ENCODE peak calls at places on chromosomes 4 and X, in ten cellular contexts. One of them, this sample, is unnamed.

GRCh38 chrX:3377560-3377959 is 31.1 kb upstream of the MXRA5 start:
- DNase-seq in PC-9: no peak
- DNase-seq in A549: no peak
- DNase-seq in Caco-2: no peak
- DNase-seq in left ventricle myocardium inferior: no peak
- DNase-seq in astrocyte of the spinal cord: no peak
- DNase-seq in right lobe of liver: no peak
- DNase-seq in cardiac fibroblast: no peak
- DNase-seq in tibial nerve: no peak
- DNase-seq in HCT116: no peak
- DNase-seq in this sample: no peak

GRCh38 chrX:109826954-109827708 is 94.1 kb upstream of the ACSL4 start:
- DNase-seq in Caco-2: peak
- DNase-seq in tibial nerve: no peak
- DNase-seq in HCT116: no peak
- DNase-seq in A549: peak
- DNase-seq in right lobe of liver: no peak
- DNase-seq in astrocyte of the spinal cord: peak
- DNase-seq in left ventricle myocardium inferior: no peak
- DNase-seq in PC-9: peak
- DNase-seq in cardiac fibroblast: peak
- DNase-seq in this sample: no peak

GRCh38 chrX:149982310-149982709 is 44.0 kb upstream of the EOLA2 start:
- DNase-seq in HCT116: no peak
- DNase-seq in cardiac fibroblast: no peak
- DNase-seq in Caco-2: no peak
- DNase-seq in right lobe of liver: no peak
- DNase-seq in A549: no peak
- DNase-seq in astrocyte of the spinal cord: no peak
- DNase-seq in tibial nerve: no peak
- DNase-seq in left ventricle myocardium inferior: no peak
- DNase-seq in PC-9: no peak
- DNase-seq in this sample: no peak

GRCh38 chr4:145954924-145955339 is 16.3 kb upstream of the ZNF827 start:
- DNase-seq in right lobe of liver: no peak
- DNase-seq in cardiac fibroblast: peak
- DNase-seq in left ventricle myocardium inferior: no peak
- DNase-seq in HCT116: peak
- DNase-seq in PC-9: peak
- DNase-seq in astrocyte of the spinal cord: peak
- DNase-seq in A549: peak
- DNase-seq in tibial nerve: no peak
- DNase-seq in Caco-2: no peak
- DNase-seq in this sample: no peak

GRCh38 chr4:147704846-147705245 is 20.9 kb upstream of the PRMT9 start:
- DNase-seq in right lobe of liver: no peak
- DNase-seq in tibial nerve: no peak
- DNase-seq in Caco-2: no peak
- DNase-seq in left ventricle myocardium inferior: no peak
- DNase-seq in PC-9: no peak
- DNase-seq in astrocyte of the spinal cord: no peak
- DNase-seq in cardiac fibroblast: no peak
- DNase-seq in A549: no peak
- DNase-seq in HCT116: no peak
- DNase-seq in this sample: no peak

GRCh38 chr4:17817027-17817426 is 6.2 kb downstream of the NCAPG start:
- DNase-seq in tibial nerve: no peak
- DNase-seq in PC-9: peak
- DNase-seq in HCT116: peak
- DNase-seq in cardiac fibroblast: peak
- DNase-seq in right lobe of liver: no peak
- DNase-seq in astrocyte of the spinal cord: peak
- DNase-seq in left ventricle myocardium inferior: no peak
- DNase-seq in Caco-2: peak
- DNase-seq in A549: peak
- DNase-seq in this sample: no peak

GRCh38 chr4:518569-519083 is 19.6 kb downstream of the PIGG start:
- DNase-seq in astrocyte of the spinal cord: no peak
- DNase-seq in cardiac fibroblast: no peak
- DNase-seq in tibial nerve: no peak
- DNase-seq in Caco-2: no peak
- DNase-seq in PC-9: no peak
- DNase-seq in left ventricle myocardium inferior: no peak
- DNase-seq in right lobe of liver: no peak
- DNase-seq in HCT116: no peak
- DNase-seq in A549: no peak
- DNase-seq in this sample: no peak

GRCh38 chr4:6751611-6752485 is 30.7 kb upstream of the KIAA0232 start:
- DNase-seq in cardiac fibroblast: no peak
- DNase-seq in right lobe of liver: peak
- DNase-seq in tibial nerve: no peak
- DNase-seq in HCT116: no peak
- DNase-seq in A549: no peak
- DNase-seq in left ventricle myocardium inferior: no peak
- DNase-seq in astrocyte of the spinal cord: no peak
- DNase-seq in PC-9: peak
- DNase-seq in Caco-2: no peak
- DNase-seq in this sample: no peak

GRCh38 chr4:7002336-7002735 is 40.8 kb upstream of the TADA2B start:
- DNase-seq in PC-9: no peak
- DNase-seq in HCT116: no peak
- DNase-seq in tibial nerve: no peak
- DNase-seq in left ventricle myocardium inferior: no peak
- DNase-seq in A549: no peak
- DNase-seq in Caco-2: no peak
- DNase-seq in astrocyte of the spinal cord: no peak
- DNase-seq in right lobe of liver: no peak
- DNase-seq in cardiac fibroblast: no peak
- DNase-seq in this sample: no peak

GRCh38 chr4:42306221-42307109 is 90.8 kb upstream of the SHISA3 start:
- DNase-seq in left ventricle myocardium inferior: peak
- DNase-seq in HCT116: no peak
- DNase-seq in tibial nerve: no peak
- DNase-seq in A549: no peak
- DNase-seq in PC-9: no peak
- DNase-seq in right lobe of liver: no peak
- DNase-seq in astrocyte of the spinal cord: no peak
- DNase-seq in Caco-2: no peak
- DNase-seq in cardiac fibroblast: peak
- DNase-seq in this sample: no peak

GRCh38 chrX:31546130-31546529 is 474.3 kb upstream of the FTHL17 start:
- DNase-seq in right lobe of liver: no peak
- DNase-seq in astrocyte of the spinal cord: peak
- DNase-seq in PC-9: no peak
- DNase-seq in left ventricle myocardium inferior: no peak
- DNase-seq in HCT116: no peak
- DNase-seq in A549: no peak
- DNase-seq in cardiac fibroblast: peak
- DNase-seq in tibial nerve: no peak
- DNase-seq in Caco-2: no peak
- DNase-seq in this sample: no peak

GRCh38 chrX:109841869-109842579 is 109.0 kb upstream of the ACSL4 start:
- DNase-seq in right lobe of liver: no peak
- DNase-seq in tibial nerve: no peak
- DNase-seq in astrocyte of the spinal cord: peak
- DNase-seq in A549: no peak
- DNase-seq in HCT116: no peak
- DNase-seq in cardiac fibroblast: peak
- DNase-seq in Caco-2: no peak
- DNase-seq in left ventricle myocardium inferior: no peak
- DNase-seq in PC-9: no peak
- DNase-seq in this sample: no peak

GRCh38 chr4:29304595-29304994 is 1415.6 kb upstream of the PCDH7 start:
- DNase-seq in tibial nerve: no peak
- DNase-seq in A549: no peak
- DNase-seq in cardiac fibroblast: peak
- DNase-seq in astrocyte of the spinal cord: peak
- DNase-seq in Caco-2: no peak
- DNase-seq in HCT116: no peak
- DNase-seq in left ventricle myocardium inferior: no peak
- DNase-seq in PC-9: no peak
- DNase-seq in right lobe of liver: peak
- DNase-seq in this sample: no peak

GRCh38 chrX:33194289-33194688 is 17.1 kb downstream of the DMD start:
- DNase-seq in astrocyte of the spinal cord: no peak
- DNase-seq in Caco-2: no peak
- DNase-seq in tibial nerve: no peak
- DNase-seq in right lobe of liver: no peak
- DNase-seq in cardiac fibroblast: no peak
- DNase-seq in A549: no peak
- DNase-seq in PC-9: no peak
- DNase-seq in HCT116: no peak
- DNase-seq in left ventricle myocardium inferior: no peak
- DNase-seq in this sample: no peak

GRCh38 chr4:175947117-175947722 is 118.4 kb upstream of the WDR17 start:
- DNase-seq in right lobe of liver: no peak
- DNase-seq in left ventricle myocardium inferior: no peak
- DNase-seq in Caco-2: no peak
- DNase-seq in HCT116: peak
- DNase-seq in PC-9: no peak
- DNase-seq in cardiac fibroblast: peak
- DNase-seq in tibial nerve: no peak
- DNase-seq in astrocyte of the spinal cord: peak
- DNase-seq in A549: peak
- DNase-seq in this sample: no peak

GRCh38 chrX:40543661-40544328 is 37.0 kb upstream of the ATP6AP2 start:
- DNase-seq in tibial nerve: no peak
- DNase-seq in right lobe of liver: no peak
- DNase-seq in HCT116: peak
- DNase-seq in cardiac fibroblast: peak
- DNase-seq in left ventricle myocardium inferior: no peak
- DNase-seq in A549: peak
- DNase-seq in PC-9: peak
- DNase-seq in Caco-2: peak
- DNase-seq in astrocyte of the spinal cord: peak
- DNase-seq in this sample: no peak

GRCh38 chr4:180949825-180950224 is 1293.4 kb upstream of the TENM3 start:
- DNase-seq in tibial nerve: no peak
- DNase-seq in astrocyte of the spinal cord: no peak
- DNase-seq in Caco-2: no peak
- DNase-seq in left ventricle myocardium inferior: no peak
- DNase-seq in HCT116: no peak
- DNase-seq in cardiac fibroblast: no peak
- DNase-seq in A549: no peak
- DNase-seq in PC-9: no peak
- DNase-seq in right lobe of liver: no peak
- DNase-seq in this sample: no peak

GRCh38 chr4:180951312-180951711 is 1291.9 kb upstream of the TENM3 start:
- DNase-seq in left ventricle myocardium inferior: no peak
- DNase-seq in A549: no peak
- DNase-seq in PC-9: no peak
- DNase-seq in Caco-2: no peak
- DNase-seq in cardiac fibroblast: no peak
- DNase-seq in HCT116: no peak
- DNase-seq in right lobe of liver: no peak
- DNase-seq in astrocyte of the spinal cord: no peak
- DNase-seq in tibial nerve: no peak
- DNase-seq in this sample: no peak

GRCh38 chr4:180950377-180950776 is 1292.8 kb upstream of the TENM3 start:
- DNase-seq in tibial nerve: no peak
- DNase-seq in cardiac fibroblast: no peak
- DNase-seq in right lobe of liver: no peak
- DNase-seq in A549: no peak
- DNase-seq in HCT116: no peak
- DNase-seq in PC-9: no peak
- DNase-seq in left ventricle myocardium inferior: no peak
- DNase-seq in astrocyte of the spinal cord: no peak
- DNase-seq in Caco-2: no peak
- DNase-seq in this sample: no peak

GRCh38 chr4:180953572-180953971 is 1289.6 kb upstream of the TENM3 start:
- DNase-seq in Caco-2: peak
- DNase-seq in HCT116: peak
- DNase-seq in left ventricle myocardium inferior: no peak
- DNase-seq in astrocyte of the spinal cord: no peak
- DNase-seq in tibial nerve: no peak
- DNase-seq in A549: peak
- DNase-seq in cardiac fibroblast: no peak
- DNase-seq in PC-9: no peak
- DNase-seq in right lobe of liver: no peak
- DNase-seq in this sample: no peak
- TF ChIP-seq CTCF in Caco-2: no peak
- TF ChIP-seq CTCF in HCT116: peak
- TF ChIP-seq CTCF in left ventricle myocardium inferior: no peak
- TF ChIP-seq CTCF in astrocyte of the spinal cord: peak
- TF ChIP-seq CTCF in tibial nerve: no peak
- TF ChIP-seq CTCF in A549: no peak
- TF ChIP-seq CTCF in cardiac fibroblast: no peak
- TF ChIP-seq CTCF in PC-9: no peak
- TF ChIP-seq CTCF in right lobe of liver: no peak
- TF ChIP-seq CTCF in this sample: no peak

GRCh38 chr4:101597204-101597603 is 193.3 kb upstream of the BANK1 start:
- DNase-seq in left ventricle myocardium inferior: no peak
- DNase-seq in cardiac fibroblast: no peak
- DNase-seq in PC-9: no peak
- DNase-seq in tibial nerve: no peak
- DNase-seq in right lobe of liver: no peak
- DNase-seq in HCT116: no peak
- DNase-seq in Caco-2: peak
- DNase-seq in A549: no peak
- DNase-seq in astrocyte of the spinal cord: no peak
- DNase-seq in this sample: no peak
- TF ChIP-seq CTCF in left ventricle myocardium inferior: no peak
- TF ChIP-seq CTCF in cardiac fibroblast: peak
- TF ChIP-seq CTCF in PC-9: no peak
- TF ChIP-seq CTCF in tibial nerve: no peak
- TF ChIP-seq CTCF in right lobe of liver: no peak
- TF ChIP-seq CTCF in HCT116: peak
- TF ChIP-seq CTCF in Caco-2: no peak
- TF ChIP-seq CTCF in A549: no peak
- TF ChIP-seq CTCF in astrocyte of the spinal cord: peak
- TF ChIP-seq CTCF in this sample: peak

DNA sequence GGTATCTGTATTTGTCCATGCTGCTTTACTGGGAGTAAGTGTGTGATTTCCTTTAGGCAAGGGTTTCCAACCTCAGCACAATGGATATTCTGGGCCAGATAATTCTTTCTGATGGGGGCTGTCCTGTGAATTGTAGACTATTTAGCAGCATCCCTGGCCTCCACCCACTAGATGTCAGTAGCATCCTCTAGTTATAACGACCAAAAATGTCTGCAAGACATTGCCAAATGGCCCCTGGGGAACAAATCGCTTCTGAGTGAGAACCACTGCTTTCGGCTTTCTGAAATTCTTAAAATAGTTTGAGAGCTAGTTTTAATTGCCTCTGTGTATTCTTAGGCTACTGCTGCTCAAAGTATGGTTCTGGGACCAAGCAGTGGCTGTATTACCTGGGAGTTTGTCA is 81.2 kb upstream of the GPM6B start:
- DNase-seq in Caco-2: peak
- DNase-seq in left ventricle myocardium inferior: no peak
- DNase-seq in cardiac fibroblast: peak
- DNase-seq in A549: peak
- DNase-seq in HCT116: no peak
- DNase-seq in astrocyte of the spinal cord: no peak
- DNase-seq in PC-9: no peak
- DNase-seq in right lobe of liver: no peak
- DNase-seq in tibial nerve: peak
- DNase-seq in this sample: no peak
- TF ChIP-seq CTCF in Caco-2: peak
- TF ChIP-seq CTCF in left ventricle myocardium inferior: peak
- TF ChIP-seq CTCF in cardiac fibroblast: peak
- TF ChIP-seq CTCF in A549: no peak
- TF ChIP-seq CTCF in HCT116: peak
- TF ChIP-seq CTCF in astrocyte of the spinal cord: no peak
- TF ChIP-seq CTCF in PC-9: peak
- TF ChIP-seq CTCF in right lobe of liver: peak
- TF ChIP-seq CTCF in tibial nerve: peak
- TF ChIP-seq CTCF in this sample: no peak

GRCh38 chr4:161642708-161643107 is 521.1 kb downstream of the FSTL5 start:
- DNase-seq in Caco-2: no peak
- DNase-seq in left ventricle myocardium inferior: no peak
- DNase-seq in right lobe of liver: no peak
- DNase-seq in tibial nerve: no peak
- DNase-seq in A549: no peak
- DNase-seq in cardiac fibroblast: peak
- DNase-seq in HCT116: no peak
- DNase-seq in astrocyte of the spinal cord: peak
- DNase-seq in PC-9: no peak
- DNase-seq in this sample: no peak
- TF ChIP-seq CTCF in Caco-2: no peak
- TF ChIP-seq CTCF in left ventricle myocardium inferior: no peak
- TF ChIP-seq CTCF in right lobe of liver: no peak
- TF ChIP-seq CTCF in tibial nerve: no peak
- TF ChIP-seq CTCF in A549: peak
- TF ChIP-seq CTCF in cardiac fibroblast: no peak
- TF ChIP-seq CTCF in HCT116: no peak
- TF ChIP-seq CTCF in astrocyte of the spinal cord: peak
- TF ChIP-seq CTCF in PC-9: no peak
- TF ChIP-seq CTCF in this sample: peak

This sample was measured in mesothelial cell of epicardium.